ENCODE peak calls at places on chromosomes 16 and 17, in five cellular contexts. V, R, Q, N and O are unnamed samples. For H3K4me1, the result is how much of the 10 kb centered on the place peaks cover.

GRCh38 chr16:1180772-1181714 is 28.1 kb downstream of the CACNA1H start:
- DNase-seq in Q (no peak), N (no peak), V (no peak), R (no peak), O (no peak)

GRCh38 chr16:67857547-67858233 is 10.2 kb upstream of the CENPT start:
- DNase-seq in R (peak), Q (peak), N (peak), V (peak), O (peak)

GRCh38 chr17:39929657-39930407 is 2.3 kb downstream of the LRRC3C start:
- DNase-seq in Q (peak), V (no peak), R (no peak), N (peak), O (no peak)

GRCh38 chr17:4673986-4674770 is 29.8 kb downstream of the PELP1 start:
- DNase-seq in Q (no peak), V (no peak), R (no peak), N (no peak), O (no peak)

GRCh38 chr17:35094902-35095301 is 24.8 kb downstream of the RAD51D start:
- DNase-seq in V (peak), Q (no peak), N (peak), R (no peak), O (no peak)

GRCh38 chr17:45771473-45771959 is 12.6 kb upstream of the CRHR1 start:
- DNase-seq in R (no peak), N (no peak), V (peak), Q (no peak), O (no peak)

GRCh38 chr16:81956213-81956948 is 54.9 kb downstream of the SDR42E1 start:
- DNase-seq in N (peak), R (no peak), Q (no peak), V (no peak), O (no peak)

GRCh38 chr16:67766281-67766680 is 40.1 kb downstream of the RANBP10 start:
- DNase-seq in V (no peak), N (no peak), Q (no peak), R (no peak), O (no peak)

GRCh38 chr17:6669479-6670212 is 18.1 kb downstream of the C17orf100 start:
- DNase-seq in Q (no peak), R (no peak), V (peak), N (peak), O (no peak)

GRCh38 chr16:56558024-56558747 is 6.7 kb upstream of the MT4 start:
- DNase-seq in V (no peak), N (peak), R (no peak), Q (peak), O (no peak)

GRCh38 chr17:29008591-29008990 is 2.8 kb upstream of the SEZ6 start:
- DNase-seq in V (no peak), R (no peak), N (no peak), Q (no peak), O (no peak)

GRCh38 chr16:83901101-83901500 is 2.2 kb downstream of the MLYCD start:
- DNase-seq in V (no peak), R (no peak), Q (no peak), N (peak), O (no peak)

GRCh38 chr17:27296427-27296979 is 2.6 kb downstream of the WSB1 start:
- DNase-seq in V (no peak), N (peak), Q (peak), R (no peak), O (no peak)

GRCh38 chr16:23134274-23134673 is 15.0 kb downstream of the USP31 start:
- DNase-seq in R (no peak), Q (no peak), N (no peak), V (no peak), O (no peak)

GRCh38 chr16:19001788-19002187 is 18.1 kb downstream of the TMC7 start:
- DNase-seq in N (peak), Q (no peak), V (no peak), R (no peak), O (no peak)

GRCh38 chr16:19363741-19364140 is 53.9 kb upstream of the TMC5 start:
- DNase-seq in Q (no peak), R (no peak), N (no peak), V (no peak), O (no peak)

GRCh38 chr16:25912321-25912720 is 220.6 kb downstream of the HS3ST4 start:
- DNase-seq in V (no peak), N (no peak), R (no peak), Q (no peak), O (no peak)

GRCh38 chr16:50207652-50208051 is 54.5 kb downstream of the TENT4B start:
- DNase-seq in V (no peak), N (no peak), R (no peak), Q (no peak), O (no peak)

GRCh38 chr17:72219824-72220473 is 99.1 kb downstream of the SOX9 start:
- DNase-seq in Q (no peak), N (no peak), V (no peak), R (no peak), O (no peak)
- H3K4me3 ChIP-seq in Q (no peak), N (no peak), V (no peak), R (no peak), O (no peak)

GRCh38 chr17:57341611-57342010 is 85.3 kb downstream of the MSI2 start:
- DNase-seq in V (no peak), N (no peak), Q (no peak), R (no peak), O (no peak)
- H3K4me1 ChIP-seq in V (under half), N (under half), Q (under half), R (under half), O (under half)

DNA sequence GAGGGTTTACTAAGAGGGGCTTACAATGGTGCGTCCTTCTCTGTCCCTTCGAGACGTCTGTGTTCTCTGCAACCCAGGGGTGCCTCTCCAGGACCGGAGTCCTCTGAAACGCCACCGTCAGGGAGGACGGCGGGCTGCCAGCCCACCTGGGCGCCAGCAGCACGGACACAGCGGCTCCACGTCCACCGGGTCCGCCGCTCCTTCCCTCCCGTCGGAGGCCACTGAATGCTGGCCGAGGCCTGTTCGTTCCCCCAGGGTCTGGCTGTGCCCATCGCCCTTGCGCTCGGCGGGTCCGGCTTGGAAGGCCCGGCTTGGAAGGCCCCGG is 403 bp downstream of the TEPSIN start:
- DNase-seq in N (no peak), V (no peak), R (no peak), Q (no peak), O (no peak)
- H3K4me3 ChIP-seq in N (peak), V (peak), R (peak), Q (peak), O (peak)

DNA sequence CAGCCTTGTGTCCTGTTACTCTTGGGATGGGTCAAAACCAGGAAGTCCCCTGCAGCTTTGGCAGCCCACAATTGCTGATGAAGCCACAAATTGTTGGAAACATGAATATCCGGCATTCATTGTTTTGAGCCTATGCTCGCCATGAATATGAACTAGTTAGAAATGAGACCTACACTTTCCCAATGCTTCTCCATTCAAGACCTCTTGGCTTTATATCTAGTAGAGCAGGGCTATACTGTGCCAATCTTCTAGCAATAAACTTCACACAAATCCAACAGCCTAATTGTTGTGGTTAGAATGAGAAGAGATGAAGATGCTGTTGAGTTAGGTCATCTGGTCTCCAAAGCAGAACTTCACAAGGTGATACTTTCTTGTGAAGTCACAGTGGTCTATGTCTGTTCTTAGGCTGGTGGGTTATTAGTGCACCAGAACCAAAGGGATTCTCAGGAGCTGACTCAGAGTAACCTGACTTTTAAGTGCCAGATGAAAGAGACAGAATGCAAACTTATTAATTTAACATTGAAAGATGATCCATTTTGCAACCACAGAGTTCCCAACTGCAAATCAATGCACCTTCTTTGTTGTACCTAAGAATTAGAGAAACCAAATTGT is 13.7 kb upstream of the KRT23 start:
- DNase-seq in V (no peak), R (no peak), Q (no peak), N (peak), O (no peak)
- H3K4me1 ChIP-seq in V (under half), R (under half), Q (under half), N (under half), O (under half)

DNA sequence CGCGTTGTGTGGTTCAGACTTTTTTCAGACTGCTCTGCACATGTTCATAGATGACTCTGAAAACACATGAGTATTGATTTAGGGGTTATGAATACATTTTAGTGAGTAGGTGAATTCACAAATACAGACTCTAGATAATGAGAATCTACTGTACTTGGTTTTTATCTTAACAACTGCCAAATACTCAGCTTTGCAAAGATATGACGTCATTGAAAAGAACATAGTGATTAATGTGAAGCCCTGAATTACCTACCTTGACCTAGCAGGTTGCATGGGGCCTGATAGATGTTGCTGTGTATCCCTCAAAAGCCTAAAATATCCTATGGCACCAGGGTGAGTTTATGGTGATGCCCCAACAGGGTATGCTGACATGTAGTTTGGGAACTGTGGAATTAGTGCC is 98.0 kb downstream of the SHISA9 start:
- DNase-seq in V (no peak), R (no peak), Q (no peak), N (no peak), O (no peak)
- H3K4me3 ChIP-seq in V (no peak), R (no peak), Q (no peak), N (no peak), O (no peak)

GRCh38 chr17:79811036-79811887 is 14.4 kb upstream of the CBX8 start:
- DNase-seq in N (peak), V (no peak), R (no peak), Q (peak), O (peak)

GRCh38 chr17:79812206-79812968 is 15.5 kb upstream of the CBX8 start:
- DNase-seq in N (no peak), V (no peak), R (no peak), Q (no peak), O (no peak)

GRCh38 chr17:79810138-79811027 is 13.5 kb upstream of the CBX8 start:
- DNase-seq in R (peak), N (peak), Q (peak), V (peak), O (peak)

GRCh38 chr17:79812969-79813825 is 16.3 kb upstream of the CBX8 start:
- DNase-seq in Q (peak), R (no peak), N (no peak), V (no peak), O (peak)

GRCh38 chr17:79811888-79812205 is 15.0 kb upstream of the CBX8 start:
- DNase-seq in N (no peak), R (no peak), Q (no peak), V (no peak), O (no peak)
- H3K4me1 ChIP-seq in N (under half), R (under half), Q (under half), V (under half), O (under half)